ENCODE peak calls at places on chromosomes 13 and 19, in seven cellular contexts. One of them, this sample, is unnamed.

GRCh38 chr13:102798653-102799543 is at the start of the genes BIVM and POGLUT2:
- DNase-seq in fibroblast of lung: peak
- DNase-seq in left ventricle myocardium inferior: peak
- DNase-seq in naive thymus-derived CD4-positive, alpha-beta T cell: peak
- DNase-seq in CD8-positive, alpha-beta T cell: peak
- DNase-seq in GM23248: peak
- DNase-seq in kidney: peak
- DNase-seq in this sample: peak

GRCh38 chr19:36151144-36152051 is 849 bp downstream of the COX7A1 start:
- DNase-seq in fibroblast of lung: no peak
- DNase-seq in left ventricle myocardium inferior: peak
- DNase-seq in naive thymus-derived CD4-positive, alpha-beta T cell: no peak
- DNase-seq in CD8-positive, alpha-beta T cell: no peak
- DNase-seq in GM23248: peak
- DNase-seq in kidney: peak
- DNase-seq in this sample: no peak

GRCh38 chr13:102152790-102153189 is 249.1 kb downstream of the FGF14 start:
- DNase-seq in fibroblast of lung: no peak
- DNase-seq in left ventricle myocardium inferior: no peak
- DNase-seq in naive thymus-derived CD4-positive, alpha-beta T cell: no peak
- DNase-seq in CD8-positive, alpha-beta T cell: no peak
- DNase-seq in GM23248: no peak
- DNase-seq in kidney: no peak
- DNase-seq in this sample: no peak

GRCh38 chr13:106052200-106052767 is 483.2 kb downstream of the EFNB2 start:
- DNase-seq in fibroblast of lung: peak
- DNase-seq in left ventricle myocardium inferior: no peak
- DNase-seq in naive thymus-derived CD4-positive, alpha-beta T cell: no peak
- DNase-seq in CD8-positive, alpha-beta T cell: no peak
- DNase-seq in GM23248: no peak
- DNase-seq in kidney: no peak
- DNase-seq in this sample: no peak

GRCh38 chr13:26946675-26947342 is 186.2 kb upstream of the GPR12 start:
- DNase-seq in fibroblast of lung: peak
- DNase-seq in left ventricle myocardium inferior: no peak
- DNase-seq in naive thymus-derived CD4-positive, alpha-beta T cell: no peak
- DNase-seq in CD8-positive, alpha-beta T cell: no peak
- DNase-seq in GM23248: peak
- DNase-seq in kidney: no peak
- DNase-seq in this sample: no peak

GRCh38 chr13:108086678-108087077 is 128.7 kb downstream of the LIG4 start:
- DNase-seq in fibroblast of lung: no peak
- DNase-seq in left ventricle myocardium inferior: no peak
- DNase-seq in naive thymus-derived CD4-positive, alpha-beta T cell: no peak
- DNase-seq in CD8-positive, alpha-beta T cell: no peak
- DNase-seq in GM23248: peak
- DNase-seq in kidney: no peak
- DNase-seq in this sample: no peak

GRCh38 chr13:49610176-49610575 is 18.1 kb upstream of the ARL11 start:
- DNase-seq in fibroblast of lung: peak
- DNase-seq in left ventricle myocardium inferior: no peak
- DNase-seq in naive thymus-derived CD4-positive, alpha-beta T cell: no peak
- DNase-seq in CD8-positive, alpha-beta T cell: no peak
- DNase-seq in GM23248: no peak
- DNase-seq in kidney: no peak
- DNase-seq in this sample: no peak

GRCh38 chr19:8110931-8111330 is 38.5 kb downstream of the FBN3 start:
- DNase-seq in fibroblast of lung: no peak
- DNase-seq in left ventricle myocardium inferior: no peak
- DNase-seq in naive thymus-derived CD4-positive, alpha-beta T cell: no peak
- DNase-seq in CD8-positive, alpha-beta T cell: no peak
- DNase-seq in GM23248: no peak
- DNase-seq in kidney: no peak
- DNase-seq in this sample: no peak

GRCh38 chr13:60654405-60654804 is 257.4 kb downstream of the TDRD3 start:
- DNase-seq in fibroblast of lung: peak
- DNase-seq in left ventricle myocardium inferior: peak
- DNase-seq in naive thymus-derived CD4-positive, alpha-beta T cell: no peak
- DNase-seq in CD8-positive, alpha-beta T cell: no peak
- DNase-seq in GM23248: peak
- DNase-seq in kidney: no peak
- DNase-seq in this sample: no peak

GRCh38 chr13:30355405-30355741 is 48.0 kb upstream of the KATNAL1 start:
- DNase-seq in fibroblast of lung: no peak
- DNase-seq in left ventricle myocardium inferior: no peak
- DNase-seq in naive thymus-derived CD4-positive, alpha-beta T cell: no peak
- DNase-seq in CD8-positive, alpha-beta T cell: peak
- DNase-seq in GM23248: no peak
- DNase-seq in kidney: no peak
- DNase-seq in this sample: no peak

GRCh38 chr13:32031025-32031814 is at the start of gene FRY:
- DNase-seq in fibroblast of lung: peak
- DNase-seq in left ventricle myocardium inferior: peak
- DNase-seq in naive thymus-derived CD4-positive, alpha-beta T cell: peak
- DNase-seq in CD8-positive, alpha-beta T cell: peak
- DNase-seq in GM23248: peak
- DNase-seq in kidney: peak
- DNase-seq in this sample: peak

GRCh38 chr19:39128511-39129079 is 3.0 kb downstream of the PAK4 start:
- DNase-seq in fibroblast of lung: no peak
- DNase-seq in left ventricle myocardium inferior: no peak
- DNase-seq in naive thymus-derived CD4-positive, alpha-beta T cell: no peak
- DNase-seq in CD8-positive, alpha-beta T cell: no peak
- DNase-seq in GM23248: peak
- DNase-seq in kidney: no peak
- DNase-seq in this sample: no peak

GRCh38 chr13:79458436-79458835 is 22.5 kb upstream of the NDFIP2 start:
- DNase-seq in fibroblast of lung: peak
- DNase-seq in left ventricle myocardium inferior: no peak
- DNase-seq in naive thymus-derived CD4-positive, alpha-beta T cell: no peak
- DNase-seq in CD8-positive, alpha-beta T cell: no peak
- DNase-seq in GM23248: no peak
- DNase-seq in kidney: no peak
- DNase-seq in this sample: no peak

GRCh38 chr19:973726-974563 is 10.2 kb upstream of the WDR18 start:
- DNase-seq in fibroblast of lung: no peak
- DNase-seq in left ventricle myocardium inferior: no peak
- DNase-seq in naive thymus-derived CD4-positive, alpha-beta T cell: no peak
- DNase-seq in CD8-positive, alpha-beta T cell: no peak
- DNase-seq in GM23248: no peak
- DNase-seq in kidney: no peak
- DNase-seq in this sample: no peak

GRCh38 chr19:8334458-8335342 is 8.4 kb downstream of the KANK3 start:
- DNase-seq in fibroblast of lung: peak
- DNase-seq in left ventricle myocardium inferior: peak
- DNase-seq in naive thymus-derived CD4-positive, alpha-beta T cell: no peak
- DNase-seq in CD8-positive, alpha-beta T cell: no peak
- DNase-seq in GM23248: peak
- DNase-seq in kidney: no peak
- DNase-seq in this sample: no peak

GRCh38 chr13:37168151-37168550 is 62.7 kb upstream of the CSNK1A1L start:
- DNase-seq in fibroblast of lung: no peak
- DNase-seq in left ventricle myocardium inferior: no peak
- DNase-seq in naive thymus-derived CD4-positive, alpha-beta T cell: no peak
- DNase-seq in CD8-positive, alpha-beta T cell: no peak
- DNase-seq in GM23248: peak
- DNase-seq in kidney: no peak
- DNase-seq in this sample: no peak

GRCh38 chr19:49567722-49568454 is 12.5 kb downstream of the NOSIP start:
- DNase-seq in fibroblast of lung: no peak
- DNase-seq in left ventricle myocardium inferior: no peak
- DNase-seq in naive thymus-derived CD4-positive, alpha-beta T cell: peak
- DNase-seq in CD8-positive, alpha-beta T cell: peak
- DNase-seq in GM23248: peak
- DNase-seq in kidney: no peak
- DNase-seq in this sample: no peak

GRCh38 chr13:46553521-46553885 is 533 bp downstream of the LRCH1 start:
- DNase-seq in fibroblast of lung: no peak
- DNase-seq in left ventricle myocardium inferior: no peak
- DNase-seq in naive thymus-derived CD4-positive, alpha-beta T cell: no peak
- DNase-seq in CD8-positive, alpha-beta T cell: no peak
- DNase-seq in GM23248: no peak
- DNase-seq in kidney: peak
- DNase-seq in this sample: no peak

DNA sequence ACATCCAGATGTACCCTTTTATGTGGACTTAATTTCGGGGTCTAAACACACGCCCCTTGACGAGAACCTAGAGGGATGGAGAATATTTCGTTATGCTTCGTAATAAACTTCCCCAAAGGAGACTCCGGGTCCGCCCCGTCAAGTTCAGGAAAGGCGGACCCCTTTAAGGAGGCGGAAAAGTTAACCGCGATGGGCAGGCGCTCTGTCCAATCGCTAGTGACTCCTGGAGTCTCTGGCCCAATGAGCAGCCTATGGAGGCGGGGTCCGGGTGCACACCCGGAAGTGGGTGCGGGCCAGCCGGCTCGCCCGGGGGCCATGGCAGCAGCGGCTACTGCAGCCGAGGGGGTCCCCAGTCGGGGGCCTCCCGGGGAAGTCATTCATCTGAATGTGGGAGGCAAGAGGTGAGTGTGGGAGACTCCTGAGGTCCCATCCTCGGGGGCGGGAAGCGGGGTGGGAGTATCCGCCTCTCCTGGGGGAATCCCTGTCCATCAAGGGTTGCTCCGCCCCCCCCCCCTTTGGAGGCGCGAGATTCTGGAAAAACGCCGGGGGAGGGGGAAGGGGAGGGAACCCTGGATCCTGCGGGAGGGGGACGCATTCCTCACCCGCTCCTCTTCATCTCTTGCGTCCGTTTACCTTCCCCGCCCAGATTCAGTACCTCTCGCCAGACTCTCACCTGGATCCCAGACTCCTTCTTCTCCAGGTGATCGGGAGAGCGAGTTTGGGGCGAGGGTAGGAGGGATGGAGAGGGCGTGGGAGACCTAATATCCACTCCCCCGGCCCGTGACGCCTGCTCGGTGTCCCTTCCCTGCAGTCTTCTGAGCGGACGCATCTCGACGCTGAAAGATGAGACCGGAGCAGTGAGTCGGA is at the start of gene SHKBP1:
- DNase-seq in fibroblast of lung: peak
- DNase-seq in left ventricle myocardium inferior: peak
- DNase-seq in naive thymus-derived CD4-positive, alpha-beta T cell: peak
- DNase-seq in CD8-positive, alpha-beta T cell: peak
- DNase-seq in GM23248: peak
- DNase-seq in kidney: peak
- DNase-seq in this sample: peak
- H3K27ac ChIP-seq in fibroblast of lung: peak
- H3K27ac ChIP-seq in left ventricle myocardium inferior: peak
- H3K27ac ChIP-seq in naive thymus-derived CD4-positive, alpha-beta T cell: peak
- H3K27ac ChIP-seq in CD8-positive, alpha-beta T cell: peak
- H3K27ac ChIP-seq in GM23248: no peak
- H3K27ac ChIP-seq in kidney: peak
- H3K27ac ChIP-seq in this sample: peak

GRCh38 chr19:12722566-12723382 is 958 bp downstream of the TNPO2 start:
- DNase-seq in fibroblast of lung: peak
- DNase-seq in left ventricle myocardium inferior: peak
- DNase-seq in naive thymus-derived CD4-positive, alpha-beta T cell: peak
- DNase-seq in CD8-positive, alpha-beta T cell: peak
- DNase-seq in GM23248: peak
- DNase-seq in kidney: peak
- DNase-seq in this sample: peak

GRCh38 chr19:12723383-12723642 is 419 bp downstream of the TNPO2 start:
- DNase-seq in fibroblast of lung: peak
- DNase-seq in left ventricle myocardium inferior: no peak
- DNase-seq in naive thymus-derived CD4-positive, alpha-beta T cell: no peak
- DNase-seq in CD8-positive, alpha-beta T cell: no peak
- DNase-seq in GM23248: peak
- DNase-seq in kidney: no peak
- DNase-seq in this sample: no peak

GRCh38 chr19:12721656-12722565 is 1.8 kb downstream of the TNPO2 start:
- DNase-seq in fibroblast of lung: peak
- DNase-seq in left ventricle myocardium inferior: peak
- DNase-seq in naive thymus-derived CD4-positive, alpha-beta T cell: no peak
- DNase-seq in CD8-positive, alpha-beta T cell: no peak
- DNase-seq in GM23248: peak
- DNase-seq in kidney: peak
- DNase-seq in this sample: no peak

GRCh38 chr19:12720851-12721655 is 2.7 kb downstream of the TNPO2 start:
- DNase-seq in fibroblast of lung: peak
- DNase-seq in left ventricle myocardium inferior: no peak
- DNase-seq in naive thymus-derived CD4-positive, alpha-beta T cell: no peak
- DNase-seq in CD8-positive, alpha-beta T cell: no peak
- DNase-seq in GM23248: peak
- DNase-seq in kidney: no peak
- DNase-seq in this sample: no peak

GRCh38 chr19:12720296-12720695 is 3.4 kb downstream of the TNPO2 start:
- DNase-seq in fibroblast of lung: no peak
- DNase-seq in left ventricle myocardium inferior: no peak
- DNase-seq in naive thymus-derived CD4-positive, alpha-beta T cell: no peak
- DNase-seq in CD8-positive, alpha-beta T cell: no peak
- DNase-seq in GM23248: no peak
- DNase-seq in kidney: no peak
- DNase-seq in this sample: no peak
- H3K27ac ChIP-seq in fibroblast of lung: peak
- H3K27ac ChIP-seq in left ventricle myocardium inferior: peak
- H3K27ac ChIP-seq in naive thymus-derived CD4-positive, alpha-beta T cell: peak
- H3K27ac ChIP-seq in CD8-positive, alpha-beta T cell: no peak
- H3K27ac ChIP-seq in GM23248: peak
- H3K27ac ChIP-seq in kidney: no peak
- H3K27ac ChIP-seq in this sample: no peak

DNA sequence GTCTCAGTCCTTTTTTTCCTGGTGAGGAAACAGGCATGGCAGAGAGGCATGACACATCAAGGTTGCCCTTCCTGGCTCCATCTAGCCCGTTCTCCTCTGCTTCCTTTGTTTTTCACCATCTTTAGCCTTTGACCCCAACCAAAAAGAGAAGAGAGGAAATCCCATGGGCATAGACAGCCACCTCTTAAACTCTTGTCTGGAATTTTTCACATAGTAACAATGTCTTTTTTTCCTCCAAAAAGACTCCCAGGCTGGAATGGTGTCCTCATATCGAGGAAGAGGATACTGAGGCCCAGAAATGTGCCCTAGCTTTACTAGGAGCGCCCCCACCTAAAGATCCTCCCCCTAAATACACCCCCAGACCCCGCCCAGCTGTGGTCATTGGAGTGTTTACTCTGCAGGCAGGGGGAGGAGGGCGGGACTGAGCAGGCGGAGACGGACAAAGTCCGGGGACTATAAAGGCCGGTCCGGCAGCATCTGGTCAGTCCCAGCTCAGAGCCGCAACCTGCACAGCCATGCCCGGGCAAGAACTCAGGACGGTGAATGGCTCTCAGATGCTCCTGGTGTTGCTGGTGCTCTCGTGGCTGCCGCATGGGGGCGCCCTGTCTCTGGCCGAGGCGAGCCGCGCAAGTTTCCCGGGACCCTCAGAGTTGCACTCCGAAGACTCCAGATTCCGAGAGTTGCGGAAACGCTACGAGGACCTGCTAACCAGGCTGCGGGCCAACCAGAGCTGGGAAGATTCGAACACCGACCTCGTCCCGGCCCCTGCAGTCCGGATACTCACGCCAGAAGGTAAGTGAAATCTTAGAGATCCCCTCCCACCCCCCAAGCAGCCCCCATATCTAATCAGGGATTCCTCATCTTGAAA is at the start of gene GDF15:
- DNase-seq in fibroblast of lung: peak
- DNase-seq in left ventricle myocardium inferior: peak
- DNase-seq in naive thymus-derived CD4-positive, alpha-beta T cell: no peak
- DNase-seq in CD8-positive, alpha-beta T cell: no peak
- DNase-seq in GM23248: peak
- DNase-seq in kidney: peak
- DNase-seq in this sample: no peak
- H3K27ac ChIP-seq in fibroblast of lung: peak
- H3K27ac ChIP-seq in left ventricle myocardium inferior: peak
- H3K27ac ChIP-seq in naive thymus-derived CD4-positive, alpha-beta T cell: no peak
- H3K27ac ChIP-seq in CD8-positive, alpha-beta T cell: no peak
- H3K27ac ChIP-seq in GM23248: peak
- H3K27ac ChIP-seq in kidney: peak
- H3K27ac ChIP-seq in this sample: no peak

GRCh38 chr13:25286969-25287961 is at the start of gene MTMR6:
- DNase-seq in fibroblast of lung: peak
- DNase-seq in left ventricle myocardium inferior: peak
- DNase-seq in naive thymus-derived CD4-positive, alpha-beta T cell: peak
- DNase-seq in CD8-positive, alpha-beta T cell: peak
- DNase-seq in GM23248: peak
- DNase-seq in kidney: peak
- DNase-seq in this sample: peak
- H3K27ac ChIP-seq in fibroblast of lung: peak
- H3K27ac ChIP-seq in left ventricle myocardium inferior: peak
- H3K27ac ChIP-seq in naive thymus-derived CD4-positive, alpha-beta T cell: peak
- H3K27ac ChIP-seq in CD8-positive, alpha-beta T cell: peak
- H3K27ac ChIP-seq in GM23248: peak
- H3K27ac ChIP-seq in kidney: peak
- H3K27ac ChIP-seq in this sample: peak